ENCODE peak calls at places on chromosomes 6 and 20, in five cellular contexts. W is breast epithelium, B is spleen, I is right lobe of liver, R is HCT116. Z is an unnamed sample.

GRCh38 chr6:148765878-148766808 is 19.3 kb downstream of the UST start:
- DNase-seq in B (no peak), I (no peak), R (no peak), W (no peak), Z (no peak)

GRCh38 chr20:11676618-11677289 is 240.9 kb upstream of the BTBD3 start:
- DNase-seq in B (no peak), W (no peak), I (peak), R (peak), Z (no peak)

GRCh38 chr20:2086980-2087377 is 14.6 kb upstream of the STK35 start:
- DNase-seq in B (no peak), W (no peak), R (no peak), I (no peak), Z (no peak)

GRCh38 chr6:113078791-113079190 is 731.7 kb downstream of the RFPL4B start:
- DNase-seq in B (no peak), I (no peak), W (no peak), R (no peak), Z (no peak)

GRCh38 chr6:127933852-127934840 is 33.3 kb upstream of the THEMIS start:
- DNase-seq in W (no peak), I (no peak), R (no peak), B (no peak), Z (no peak)

GRCh38 chr6:167934426-167934864 is 63.0 kb upstream of the KIF25 start:
- DNase-seq in W (no peak), B (no peak), I (no peak), R (no peak), Z (no peak)

GRCh38 chr6:4055420-4056041 is 23.4 kb downstream of the FAM217A start:
- DNase-seq in I (no peak), R (peak), B (no peak), W (no peak), Z (no peak)

GRCh38 chr6:40695114-40695513 is 108.0 kb upstream of the LRFN2 start:
- DNase-seq in B (no peak), I (no peak), W (no peak), R (no peak), Z (no peak)

GRCh38 chr20:4449977-4450715 is 271.6 kb upstream of the PRND start:
- DNase-seq in B (no peak), I (no peak), R (peak), W (no peak), Z (no peak)

GRCh38 chr20:33480071-33480470 is 9.8 kb upstream of the CBFA2T2 start:
- DNase-seq in W (no peak), B (peak), I (no peak), R (no peak), Z (no peak)

GRCh38 chr20:60649541-60649940 is 602.5 kb upstream of the CDH4 start:
- DNase-seq in R (no peak), B (no peak), W (no peak), I (no peak), Z (no peak)

GRCh38 chr6:33995046-33995872 is 150.6 kb downstream of the GRM4 start:
- DNase-seq in B (peak), W (no peak), R (no peak), I (peak), Z (peak)

GRCh38 chr6:1906625-1907024 is 296.9 kb downstream of the FOXC1 start:
- DNase-seq in R (no peak), I (no peak), B (no peak), W (no peak), Z (no peak)

GRCh38 chr6:166361080-166361429 is 18.7 kb upstream of the SFT2D1 start:
- DNase-seq in W (peak), I (peak), B (no peak), R (no peak), Z (no peak)

GRCh38 chr6:169723991-169724553 is at the start of gene PHF10:
- DNase-seq in R (no peak), B (peak), I (peak), W (no peak), Z (no peak)

GRCh38 chr6:161076211-161076677 is 84.7 kb downstream of the MAP3K4 start:
- DNase-seq in R (no peak), B (no peak), I (no peak), W (no peak), Z (no peak)

GRCh38 chr6:19757036-19757435 is 80.1 kb upstream of the ID4 start:
- DNase-seq in B (no peak), R (no peak), I (no peak), W (no peak), Z (no peak)

GRCh38 chr20:47691632-47692031 is 93.6 kb downstream of the SULF2 start:
- DNase-seq in I (no peak), R (no peak), B (no peak), W (no peak), Z (no peak)

GRCh38 chr20:59733326-59733725 is 129.0 kb downstream of the PHACTR3 start:
- DNase-seq in B (no peak), R (no peak), I (no peak), W (no peak), Z (peak)

GRCh38 chr6:4575724-4576123 is 200.5 kb upstream of the CDYL start:
- DNase-seq in I (no peak), B (no peak), W (no peak), R (no peak), Z (no peak)

GRCh38 chr6:31172973-31173384 is 2.5 kb upstream of the POU5F1 start:
- DNase-seq in R (no peak), I (no peak), W (no peak), B (no peak), Z (no peak)

GRCh38 chr6:106746660-106747059 is 117.3 kb downstream of the QRSL1 start:
- DNase-seq in R (no peak), B (no peak), I (no peak), W (no peak), Z (peak)

GRCh38 chr6:2857580-2858337 is 16.1 kb upstream of the SERPINB1 start:
- DNase-seq in R (peak), W (no peak), I (peak), B (peak), Z (no peak)

GRCh38 chr6:106173480-106173879 is 87.3 kb downstream of the PRDM1 start:
- DNase-seq in R (no peak), I (no peak), W (no peak), B (no peak), Z (no peak)

GRCh38 chr20:49586967-49587587 is 19.1 kb upstream of the PTGIS start:
- DNase-seq in W (no peak), R (no peak), B (no peak), I (no peak), Z (no peak)

GRCh38 chr6:33420493-33421343 is 853 bp downstream of the SYNGAP1 start:
- DNase-seq in R (no peak), I (no peak), W (no peak), B (no peak), Z (no peak)

GRCh38 chr6:98944598-98945011 is 3.1 kb downstream of the FBXL4 start:
- DNase-seq in I (no peak), B (no peak), R (no peak), W (no peak), Z (no peak)

GRCh38 chr20:48129319-48129973 is 344.2 kb upstream of the SULF2 start:
- DNase-seq in I (no peak), B (no peak), R (no peak), W (no peak), Z (no peak)

GRCh38 chr6:5569491-5569890 is 308.2 kb downstream of the FARS2 start:
- DNase-seq in R (no peak), B (no peak), W (no peak), I (no peak), Z (no peak)

GRCh38 chr6:160810238-160810637 is 108.2 kb downstream of the PLG start:
- DNase-seq in R (no peak), W (no peak), B (no peak), I (no peak), Z (peak)

GRCh38 chr6:158058156-158058723 is 76.6 kb downstream of the SYNJ2 start:
- DNase-seq in I (no peak), R (no peak), W (no peak), B (no peak), Z (no peak)

GRCh38 chr6:122869437-122870024 is 80.5 kb downstream of the SMPDL3A start:
- DNase-seq in B (no peak), W (no peak), R (peak), I (peak), Z (no peak)

GRCh38 chr6:130965657-130966056 is 97.4 kb downstream of the EPB41L2 start:
- DNase-seq in I (no peak), B (no peak), W (no peak), R (no peak), Z (no peak)

DNA sequence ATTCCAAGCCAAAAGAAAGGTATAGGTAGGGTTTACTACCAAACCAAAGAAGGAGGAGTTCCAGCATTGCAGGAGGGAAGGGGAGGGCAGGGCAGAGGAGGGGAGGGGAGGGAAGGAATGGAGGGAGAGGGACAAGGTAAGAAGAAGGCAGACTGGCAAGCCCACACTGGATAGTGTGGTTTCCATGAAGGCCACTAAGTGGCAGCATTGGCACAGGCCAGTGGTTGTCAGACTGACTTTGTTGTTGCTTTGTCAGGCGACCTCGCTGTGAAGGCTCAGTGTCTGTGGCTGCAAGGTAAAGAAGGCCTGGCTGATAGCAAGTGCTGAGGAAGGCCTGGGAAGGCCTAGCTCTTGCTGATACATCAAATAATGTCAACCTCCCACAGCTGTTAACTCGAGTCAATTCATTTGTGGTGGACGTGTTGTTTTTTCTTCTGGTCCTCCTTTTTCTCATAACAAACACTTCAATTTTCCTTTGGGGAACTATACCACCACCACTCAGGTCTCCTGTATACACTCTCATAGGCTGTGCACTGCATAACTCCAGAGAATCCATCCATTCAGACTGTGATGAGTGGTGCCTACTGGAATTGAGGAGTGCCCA is 7.7 kb upstream of the ZNF334 start:
- DNase-seq in I (peak), R (peak), B (peak), W (peak), Z (no peak)
- TF ChIP-seq CTCF in I (peak), R (peak), B (peak), W (peak), Z (peak)

GRCh38 chr20:63230800-63231268 is 4.9 kb upstream of the BIRC7 start:
- DNase-seq in R (no peak), W (no peak), I (peak), B (no peak), Z (no peak)
- TF ChIP-seq CTCF in R (no peak), W (peak), I (peak), B (no peak), Z (peak)

GRCh38 chr6:116446399-116446798 is 14.8 kb upstream of the CALHM6 start:
- DNase-seq in R (no peak), I (no peak), W (no peak), B (no peak), Z (no peak)

GRCh38 chr6:116447052-116447451 is 14.1 kb upstream of the CALHM6 start:
- DNase-seq in I (no peak), B (no peak), W (no peak), R (no peak), Z (no peak)

GRCh38 chr6:116450185-116450710 is 10.9 kb upstream of the CALHM6 start:
- DNase-seq in R (no peak), B (no peak), I (no peak), W (no peak), Z (no peak)

GRCh38 chr6:116444991-116445566 is 16.1 kb upstream of the CALHM6 start:
- DNase-seq in I (no peak), R (no peak), W (no peak), B (no peak), Z (no peak)

DNA sequence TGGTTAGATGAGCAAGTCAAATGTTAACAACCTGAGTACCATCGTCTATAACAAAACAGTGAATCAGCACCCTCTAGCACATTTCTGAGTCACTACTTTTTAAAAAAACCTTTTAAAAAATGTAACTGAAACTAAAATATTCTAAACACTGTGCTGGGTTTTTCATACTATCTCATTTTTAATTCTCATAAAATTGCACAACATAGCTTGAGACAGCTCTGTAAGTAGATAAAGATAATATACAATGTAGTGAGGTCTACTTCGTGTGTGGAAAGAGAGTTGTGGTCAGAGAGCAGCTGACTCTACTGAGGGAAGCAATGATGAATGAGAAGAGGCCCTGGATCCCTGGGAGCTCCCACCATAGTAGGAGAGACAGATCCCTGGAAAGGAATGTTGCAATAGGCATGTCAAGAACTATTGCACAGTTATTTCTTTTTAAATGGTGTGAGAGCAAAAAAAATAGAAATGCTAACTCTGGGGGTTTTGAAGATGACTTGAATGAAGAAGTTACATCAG is 13.6 kb upstream of the CALHM6 start:
- DNase-seq in R (no peak), I (no peak), B (no peak), W (no peak), Z (no peak)
- TF ChIP-seq CTCF in R (no peak), I (no peak), B (no peak), W (no peak), Z (peak)

GRCh38 chr6:43952746-43953145 is 174.5 kb downstream of the MRPL14 start:
- DNase-seq in W (no peak), I (no peak), B (no peak), R (peak), Z (no peak)
- TF ChIP-seq CTCF in W (no peak), I (no peak), B (no peak), R (peak), Z (no peak)

GRCh38 chr6:144219056-144219685 is 66.0 kb upstream of the UTRN start:
- DNase-seq in B (no peak), W (no peak), I (no peak), R (peak), Z (no peak)
- TF ChIP-seq CTCF in B (peak), W (peak), I (peak), R (peak), Z (peak)